ENCODE peak calls at places on chromosome 1, in eight cellular contexts. One of them, this sample, is unnamed.

GRCh38 chr1:184954232-184954995 is 19.9 kb downstream of the NIBAN1 start:
- DNase-seq in anterior cingulate cortex: no peak
- DNase-seq in mesendoderm: peak
- DNase-seq in left cardiac atrium: no peak
- DNase-seq in AG08396: no peak
- DNase-seq in ureter: no peak
- DNase-seq in NCI-H1417: no peak
- DNase-seq in colonic mucosa: no peak
- DNase-seq in this sample: no peak

GRCh38 chr1:155657463-155657862 is 31.1 kb downstream of the YY1AP1 start:
- DNase-seq in NCI-H1417: no peak
- DNase-seq in anterior cingulate cortex: no peak
- DNase-seq in mesendoderm: no peak
- DNase-seq in AG08396: no peak
- DNase-seq in colonic mucosa: no peak
- DNase-seq in ureter: no peak
- DNase-seq in left cardiac atrium: no peak
- DNase-seq in this sample: no peak

GRCh38 chr1:230002164-230002803 is 64.8 kb upstream of the GALNT2 start:
- DNase-seq in left cardiac atrium: peak
- DNase-seq in colonic mucosa: peak
- DNase-seq in AG08396: no peak
- DNase-seq in mesendoderm: no peak
- DNase-seq in anterior cingulate cortex: no peak
- DNase-seq in NCI-H1417: no peak
- DNase-seq in ureter: no peak
- DNase-seq in this sample: no peak

GRCh38 chr1:92934395-92935378 is 26.6 kb downstream of the DIPK1A start:
- DNase-seq in colonic mucosa: no peak
- DNase-seq in mesendoderm: no peak
- DNase-seq in left cardiac atrium: peak
- DNase-seq in NCI-H1417: peak
- DNase-seq in ureter: peak
- DNase-seq in anterior cingulate cortex: peak
- DNase-seq in AG08396: peak
- DNase-seq in this sample: peak

GRCh38 chr1:30425046-30425445 is 298.3 kb downstream of the MATN1 start:
- DNase-seq in mesendoderm: no peak
- DNase-seq in ureter: peak
- DNase-seq in left cardiac atrium: no peak
- DNase-seq in AG08396: no peak
- DNase-seq in anterior cingulate cortex: no peak
- DNase-seq in NCI-H1417: no peak
- DNase-seq in colonic mucosa: no peak
- DNase-seq in this sample: no peak

GRCh38 chr1:46401514-46401913 is 7.4 kb downstream of the FAAH start:
- DNase-seq in AG08396: no peak
- DNase-seq in left cardiac atrium: no peak
- DNase-seq in NCI-H1417: no peak
- DNase-seq in ureter: no peak
- DNase-seq in anterior cingulate cortex: no peak
- DNase-seq in mesendoderm: no peak
- DNase-seq in colonic mucosa: no peak
- DNase-seq in this sample: no peak

GRCh38 chr1:1858382-1859086 is 32.4 kb downstream of the GNB1 start:
- DNase-seq in mesendoderm: peak
- DNase-seq in left cardiac atrium: peak
- DNase-seq in AG08396: peak
- DNase-seq in anterior cingulate cortex: no peak
- DNase-seq in colonic mucosa: peak
- DNase-seq in ureter: peak
- DNase-seq in NCI-H1417: no peak
- DNase-seq in this sample: peak

GRCh38 chr1:173749137-173749536 is 34.4 kb downstream of the KLHL20 start:
- DNase-seq in mesendoderm: no peak
- DNase-seq in NCI-H1417: no peak
- DNase-seq in left cardiac atrium: no peak
- DNase-seq in AG08396: no peak
- DNase-seq in ureter: no peak
- DNase-seq in colonic mucosa: no peak
- DNase-seq in anterior cingulate cortex: no peak
- DNase-seq in this sample: no peak

GRCh38 chr1:169295846-169296245 is 71.8 kb downstream of the NME7 start:
- DNase-seq in left cardiac atrium: no peak
- DNase-seq in NCI-H1417: no peak
- DNase-seq in AG08396: no peak
- DNase-seq in anterior cingulate cortex: no peak
- DNase-seq in ureter: no peak
- DNase-seq in mesendoderm: no peak
- DNase-seq in colonic mucosa: no peak
- DNase-seq in this sample: no peak

GRCh38 chr1:221327954-221328353 is 413.9 kb downstream of the DUSP10 start:
- DNase-seq in AG08396: no peak
- DNase-seq in mesendoderm: no peak
- DNase-seq in anterior cingulate cortex: no peak
- DNase-seq in left cardiac atrium: no peak
- DNase-seq in ureter: no peak
- DNase-seq in NCI-H1417: peak
- DNase-seq in colonic mucosa: no peak
- DNase-seq in this sample: no peak

GRCh38 chr1:156625436-156626078 is 6.3 kb downstream of the HAPLN2 start:
- DNase-seq in anterior cingulate cortex: peak
- DNase-seq in ureter: no peak
- DNase-seq in mesendoderm: peak
- DNase-seq in AG08396: peak
- DNase-seq in left cardiac atrium: peak
- DNase-seq in colonic mucosa: peak
- DNase-seq in NCI-H1417: peak
- DNase-seq in this sample: peak

GRCh38 chr1:8095584-8095983 is 69.5 kb upstream of the ERRFI1 start:
- DNase-seq in AG08396: no peak
- DNase-seq in NCI-H1417: no peak
- DNase-seq in ureter: no peak
- DNase-seq in anterior cingulate cortex: no peak
- DNase-seq in colonic mucosa: no peak
- DNase-seq in mesendoderm: no peak
- DNase-seq in left cardiac atrium: no peak
- DNase-seq in this sample: no peak

GRCh38 chr1:68104155-68104554 is 53.7 kb upstream of the DIRAS3 start:
- DNase-seq in AG08396: no peak
- DNase-seq in mesendoderm: no peak
- DNase-seq in left cardiac atrium: no peak
- DNase-seq in NCI-H1417: no peak
- DNase-seq in colonic mucosa: no peak
- DNase-seq in anterior cingulate cortex: no peak
- DNase-seq in ureter: no peak
- DNase-seq in this sample: peak

GRCh38 chr1:31154000-31154631 is 85.6 kb downstream of the NKAIN1 start:
- DNase-seq in NCI-H1417: no peak
- DNase-seq in AG08396: no peak
- DNase-seq in mesendoderm: no peak
- DNase-seq in colonic mucosa: no peak
- DNase-seq in anterior cingulate cortex: no peak
- DNase-seq in left cardiac atrium: no peak
- DNase-seq in ureter: no peak
- DNase-seq in this sample: no peak

GRCh38 chr1:10380594-10381275 is 18.1 kb upstream of the PGD start:
- DNase-seq in left cardiac atrium: peak
- DNase-seq in AG08396: peak
- DNase-seq in mesendoderm: no peak
- DNase-seq in NCI-H1417: no peak
- DNase-seq in colonic mucosa: no peak
- DNase-seq in anterior cingulate cortex: no peak
- DNase-seq in ureter: no peak
- DNase-seq in this sample: peak

GRCh38 chr1:36910281-36910725 is 124.0 kb downstream of the GRIK3 start:
- DNase-seq in anterior cingulate cortex: no peak
- DNase-seq in ureter: peak
- DNase-seq in left cardiac atrium: no peak
- DNase-seq in AG08396: no peak
- DNase-seq in colonic mucosa: no peak
- DNase-seq in NCI-H1417: no peak
- DNase-seq in mesendoderm: no peak
- DNase-seq in this sample: no peak

GRCh38 chr1:226778657-226779058 is 39.6 kb upstream of the ITPKB start:
- DNase-seq in AG08396: peak
- DNase-seq in left cardiac atrium: peak
- DNase-seq in anterior cingulate cortex: no peak
- DNase-seq in ureter: no peak
- DNase-seq in mesendoderm: no peak
- DNase-seq in colonic mucosa: peak
- DNase-seq in NCI-H1417: no peak
- DNase-seq in this sample: peak

GRCh38 chr1:6960291-6960758 is 175.1 kb downstream of the CAMTA1 start:
- DNase-seq in colonic mucosa: no peak
- DNase-seq in left cardiac atrium: peak
- DNase-seq in mesendoderm: no peak
- DNase-seq in ureter: no peak
- DNase-seq in NCI-H1417: peak
- DNase-seq in anterior cingulate cortex: no peak
- DNase-seq in AG08396: peak
- DNase-seq in this sample: peak

GRCh38 chr1:93814059-93814794 is 64.8 kb downstream of the DNTTIP2 start:
- DNase-seq in NCI-H1417: peak
- DNase-seq in ureter: peak
- DNase-seq in anterior cingulate cortex: peak
- DNase-seq in colonic mucosa: peak
- DNase-seq in AG08396: peak
- DNase-seq in mesendoderm: peak
- DNase-seq in left cardiac atrium: peak
- DNase-seq in this sample: peak

GRCh38 chr1:6118415-6118814 is 61.7 kb downstream of the CHD5 start:
- DNase-seq in ureter: no peak
- DNase-seq in NCI-H1417: no peak
- DNase-seq in AG08396: no peak
- DNase-seq in left cardiac atrium: no peak
- DNase-seq in anterior cingulate cortex: no peak
- DNase-seq in mesendoderm: no peak
- DNase-seq in colonic mucosa: no peak
- DNase-seq in this sample: no peak

GRCh38 chr1:12316331-12316730 is 86.5 kb downstream of the VPS13D start:
- DNase-seq in colonic mucosa: no peak
- DNase-seq in AG08396: no peak
- DNase-seq in mesendoderm: no peak
- DNase-seq in ureter: no peak
- DNase-seq in NCI-H1417: no peak
- DNase-seq in anterior cingulate cortex: no peak
- DNase-seq in left cardiac atrium: no peak
- DNase-seq in this sample: peak

GRCh38 chr1:36486436-36487335 is 4.0 kb upstream of the CSF3R start:
- DNase-seq in ureter: peak
- DNase-seq in NCI-H1417: no peak
- DNase-seq in left cardiac atrium: peak
- DNase-seq in mesendoderm: no peak
- DNase-seq in colonic mucosa: peak
- DNase-seq in anterior cingulate cortex: no peak
- DNase-seq in AG08396: no peak
- DNase-seq in this sample: no peak

GRCh38 chr1:62493656-62494055 is 56.8 kb downstream of the USP1 start:
- DNase-seq in colonic mucosa: no peak
- DNase-seq in mesendoderm: no peak
- DNase-seq in anterior cingulate cortex: no peak
- DNase-seq in AG08396: no peak
- DNase-seq in ureter: no peak
- DNase-seq in left cardiac atrium: no peak
- DNase-seq in NCI-H1417: no peak
- DNase-seq in this sample: no peak

GRCh38 chr1:31548518-31548898 is 27.8 kb upstream of the TINAGL1 start:
- DNase-seq in colonic mucosa: no peak
- DNase-seq in ureter: no peak
- DNase-seq in NCI-H1417: no peak
- DNase-seq in mesendoderm: no peak
- DNase-seq in AG08396: no peak
- DNase-seq in left cardiac atrium: peak
- DNase-seq in anterior cingulate cortex: no peak
- DNase-seq in this sample: no peak

GRCh38 chr1:109312978-109313775 is 6.4 kb upstream of the MYBPHL start:
- DNase-seq in ureter: no peak
- DNase-seq in NCI-H1417: no peak
- DNase-seq in AG08396: no peak
- DNase-seq in colonic mucosa: no peak
- DNase-seq in left cardiac atrium: peak
- DNase-seq in anterior cingulate cortex: no peak
- DNase-seq in mesendoderm: no peak
- DNase-seq in this sample: no peak

GRCh38 chr1:17342014-17342441 is 30.0 kb upstream of the PADI6 start:
- DNase-seq in anterior cingulate cortex: no peak
- DNase-seq in mesendoderm: no peak
- DNase-seq in AG08396: no peak
- DNase-seq in left cardiac atrium: no peak
- DNase-seq in ureter: no peak
- DNase-seq in NCI-H1417: no peak
- DNase-seq in colonic mucosa: no peak
- DNase-seq in this sample: no peak

GRCh38 chr1:183040600-183040999 is 17.4 kb downstream of the LAMC1 start:
- DNase-seq in ureter: no peak
- DNase-seq in left cardiac atrium: no peak
- DNase-seq in NCI-H1417: no peak
- DNase-seq in AG08396: no peak
- DNase-seq in anterior cingulate cortex: no peak
- DNase-seq in colonic mucosa: no peak
- DNase-seq in mesendoderm: no peak
- DNase-seq in this sample: no peak

GRCh38 chr1:28507247-28507645 is 1.4 kb downstream of the RCC1 start:
- DNase-seq in ureter: no peak
- DNase-seq in NCI-H1417: no peak
- DNase-seq in AG08396: no peak
- DNase-seq in left cardiac atrium: no peak
- DNase-seq in mesendoderm: no peak
- DNase-seq in anterior cingulate cortex: no peak
- DNase-seq in colonic mucosa: peak
- DNase-seq in this sample: no peak

This sample was measured in GM03348.